ENCODE peak calls at places on chromosomes 13 and 19, in six cellular contexts. S, N, K, I, Q and U are unnamed samples.

GRCh38 chr13:99174533-99175100 is 26.0 kb upstream of the UBAC2 start:
- DNase-seq in S (no peak), N (no peak), K (no peak), I (no peak), Q (no peak), U (no peak)

GRCh38 chr13:30371649-30372265 is 50.5 kb upstream of the UBE2L5 start:
- DNase-seq in S (no peak), N (peak), K (no peak), I (no peak), Q (no peak), U (peak)

GRCh38 chr13:82878536-82878935 is 1003.7 kb downstream of the SLITRK1 start:
- DNase-seq in S (no peak), N (no peak), K (no peak), I (no peak), Q (no peak), U (peak)

GRCh38 chr13:26323127-26323526 is 69.2 kb downstream of the CDK8 start:
- DNase-seq in S (no peak), N (no peak), K (no peak), I (no peak), Q (no peak), U (no peak)

GRCh38 chr19:7326105-7326877 is 22.4 kb upstream of the ARHGEF18 start:
- DNase-seq in S (no peak), N (peak), K (peak), I (no peak), Q (no peak), U (no peak)

GRCh38 chr19:936175-936546 is 10.3 kb downstream of the ARID3A start:
- DNase-seq in S (no peak), N (no peak), K (no peak), I (no peak), Q (no peak), U (no peak)

GRCh38 chr13:71979616-71980015 is 112.6 kb upstream of the DACH1 start:
- DNase-seq in S (peak), N (peak), K (peak), I (no peak), Q (no peak), U (no peak)

GRCh38 chr13:101140087-101140770 is 276.1 kb downstream of the NALCN start:
- DNase-seq in S (no peak), N (no peak), K (no peak), I (no peak), Q (no peak), U (no peak)

GRCh38 chr19:47790398-47790814 is 11.9 kb downstream of the SELENOW start:
- DNase-seq in S (peak), N (peak), K (peak), I (peak), Q (peak), U (peak)

GRCh38 chr19:40778045-40778864 is at the start of gene RAB4B:
- DNase-seq in S (peak), N (peak), K (peak), I (peak), Q (peak), U (peak)

GRCh38 chr13:97278395-97279078 is 56.4 kb downstream of the MBNL2 start:
- DNase-seq in S (no peak), N (no peak), K (no peak), I (no peak), Q (no peak), U (peak)

GRCh38 chr19:51020988-51021651 is 1.6 kb upstream of the KLK10 start:
- DNase-seq in S (peak), N (peak), K (no peak), I (peak), Q (peak), U (peak)

GRCh38 chr19:13207237-13208130 is 57.3 kb downstream of the IER2 start:
- DNase-seq in S (no peak), N (no peak), K (no peak), I (no peak), Q (peak), U (peak)

GRCh38 chr13:53015044-53015443 is 13.6 kb upstream of the OLFM4 start:
- DNase-seq in S (no peak), N (no peak), K (no peak), I (no peak), Q (no peak), U (no peak)

GRCh38 chr19:15466851-15467733 is 2.7 kb upstream of the RASAL3 start:
- DNase-seq in S (no peak), N (peak), K (no peak), I (no peak), Q (no peak), U (no peak)

GRCh38 chr19:2603320-2603719 is 99.2 kb downstream of the GNG7 start:
- DNase-seq in S (peak), N (no peak), K (no peak), I (peak), Q (peak), U (no peak)

GRCh38 chr19:41945135-41945766 is 13.9 kb downstream of the RABAC1 start:
- DNase-seq in S (no peak), N (peak), K (no peak), I (no peak), Q (no peak), U (no peak)

GRCh38 chr13:106417467-106418110 is 117.9 kb downstream of the EFNB2 start:
- DNase-seq in S (no peak), N (no peak), K (no peak), I (no peak), Q (no peak), U (no peak)

GRCh38 chr13:84655677-84656076 is 773.4 kb upstream of the SLITRK1 start:
- DNase-seq in S (no peak), N (no peak), K (no peak), I (no peak), Q (no peak), U (no peak)

GRCh38 chr13:24153979-24154378 is 6.5 kb upstream of the SPATA13 start:
- DNase-seq in S (no peak), N (no peak), K (no peak), I (no peak), Q (no peak), U (no peak)

GRCh38 chr13:50543767-50544166 is 299.7 kb downstream of the DLEU7 start:
- DNase-seq in S (no peak), N (no peak), K (no peak), I (no peak), Q (peak), U (no peak)

GRCh38 chr13:77425705-77426104 is 98.8 kb upstream of the MYCBP2 start:
- DNase-seq in S (no peak), N (no peak), K (no peak), I (no peak), Q (no peak), U (no peak)
- TF ChIP-seq CTCF in S (no peak), N (no peak), K (no peak), I (no peak), Q (no peak), U (no peak)

DNA sequence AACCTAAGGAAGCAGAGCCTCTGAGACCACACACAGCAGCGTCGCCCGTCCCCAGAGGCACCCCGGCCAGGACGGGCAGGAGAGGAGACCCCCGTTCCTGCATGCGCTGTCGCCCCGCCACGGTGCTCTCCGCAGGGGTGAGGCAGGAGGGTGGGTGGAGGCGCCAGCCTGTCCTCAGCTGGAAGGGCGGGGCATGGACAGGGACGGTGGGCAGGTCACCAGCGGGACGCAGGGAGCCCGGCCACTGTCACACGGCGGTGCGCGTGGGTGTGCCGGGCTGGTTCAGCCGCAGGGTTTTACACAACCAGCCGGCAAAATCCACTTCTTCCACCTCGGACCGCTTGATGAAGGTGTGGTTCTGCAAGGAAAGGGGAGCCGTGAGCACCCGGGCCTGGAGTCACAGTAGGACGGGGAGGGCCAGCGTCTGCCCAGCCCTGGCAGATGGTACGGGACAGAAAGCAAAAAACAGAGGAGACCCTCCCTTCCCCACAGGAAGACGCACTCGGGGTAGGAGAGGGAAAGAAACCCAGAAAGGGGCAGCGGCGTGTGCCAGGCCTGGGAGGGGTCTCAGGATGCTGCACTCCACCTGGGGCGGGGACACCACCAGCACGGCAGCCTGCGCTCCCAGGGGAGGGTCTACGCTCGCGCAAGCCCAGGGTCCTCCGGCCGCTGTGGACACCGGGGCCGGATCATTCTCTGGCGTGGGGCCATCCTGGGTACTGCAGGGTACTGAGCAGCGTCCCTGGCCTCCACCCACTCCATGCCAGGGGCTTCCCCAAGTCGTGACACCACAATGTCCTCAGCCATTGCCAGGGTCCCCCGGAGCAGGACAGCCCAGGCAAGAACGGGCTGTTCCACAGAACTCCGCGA is 23.9 kb upstream of the ZBTB7A start:
- DNase-seq in S (no peak), N (no peak), K (no peak), I (no peak), Q (peak), U (no peak)
- H3K27ac ChIP-seq in S (no peak), N (no peak), K (no peak), I (no peak), Q (no peak), U (no peak)

GRCh38 chr13:51816604-51817254 is 12.8 kb upstream of the DHRS12 start:
- DNase-seq in S (no peak), N (no peak), K (no peak), I (no peak), Q (no peak), U (peak)

GRCh38 chr13:51817717-51818116 is 13.8 kb upstream of the DHRS12 start:
- DNase-seq in S (no peak), N (no peak), K (no peak), I (no peak), Q (no peak), U (no peak)

GRCh38 chr13:51815848-51816247 is 11.9 kb upstream of the DHRS12 start:
- DNase-seq in S (no peak), N (no peak), K (no peak), I (no peak), Q (no peak), U (no peak)

GRCh38 chr13:51814071-51814470 is 10.1 kb upstream of the DHRS12 start:
- DNase-seq in S (no peak), N (no peak), K (no peak), I (no peak), Q (no peak), U (no peak)

DNA sequence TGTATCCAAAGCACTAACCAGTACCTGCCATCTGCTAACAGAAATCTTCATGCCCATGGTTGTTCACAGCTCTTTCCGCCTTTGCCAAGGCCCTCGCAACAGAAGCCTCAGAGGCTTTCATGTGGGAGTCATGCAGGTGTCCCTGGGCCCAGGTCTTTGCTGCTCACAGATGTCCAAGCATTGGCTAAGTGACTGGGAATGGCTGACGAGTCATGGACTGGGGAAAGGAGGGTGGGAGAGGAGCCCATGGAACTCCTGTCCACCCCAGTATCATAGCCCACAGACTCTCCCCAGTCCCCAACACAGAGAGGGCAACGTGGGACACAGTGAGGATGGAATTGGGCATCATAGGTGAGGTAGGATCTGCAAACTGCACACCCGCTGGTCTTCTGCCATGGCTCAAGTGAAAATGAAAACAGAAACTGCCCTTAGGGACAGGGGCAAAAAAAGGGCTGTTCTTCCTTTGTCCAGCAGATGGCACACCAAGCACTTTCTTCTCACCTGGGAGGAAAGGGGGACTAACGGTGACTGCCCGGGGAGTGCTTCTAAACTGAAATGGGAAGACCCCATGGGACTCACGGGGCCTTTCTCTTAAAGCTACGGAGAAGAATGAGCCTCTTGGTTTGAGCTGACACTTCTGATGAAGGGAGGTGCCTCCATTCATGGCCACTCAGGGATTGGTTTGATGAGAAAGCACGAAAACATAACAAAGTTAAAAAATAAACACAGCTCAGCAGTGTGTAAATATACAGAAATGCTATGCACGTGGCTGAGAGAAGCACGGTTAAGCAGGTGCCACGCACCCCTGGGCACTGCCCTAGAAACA is 11.1 kb upstream of the DHRS12 start:
- DNase-seq in S (peak), N (peak), K (peak), I (peak), Q (peak), U (peak)
- TF ChIP-seq CTCF in S (peak), N (peak), K (peak), I (peak), Q (peak), U (peak)

GRCh38 chr19:4709440-4710280 is 14.0 kb downstream of the DPP9 start:
- DNase-seq in S (no peak), N (no peak), K (no peak), I (no peak), Q (peak), U (no peak)
- H3K27ac ChIP-seq in S (no peak), N (no peak), K (peak), I (peak), Q (peak), U (peak)

GRCh38 chr19:23249911-23250649 is at the start of gene ZNF724:
- DNase-seq in S (peak), N (peak), K (peak), I (peak), Q (peak), U (peak)
- TF ChIP-seq CTCF in S (no peak), N (no peak), K (no peak), I (no peak), Q (no peak), U (no peak)

DNA sequence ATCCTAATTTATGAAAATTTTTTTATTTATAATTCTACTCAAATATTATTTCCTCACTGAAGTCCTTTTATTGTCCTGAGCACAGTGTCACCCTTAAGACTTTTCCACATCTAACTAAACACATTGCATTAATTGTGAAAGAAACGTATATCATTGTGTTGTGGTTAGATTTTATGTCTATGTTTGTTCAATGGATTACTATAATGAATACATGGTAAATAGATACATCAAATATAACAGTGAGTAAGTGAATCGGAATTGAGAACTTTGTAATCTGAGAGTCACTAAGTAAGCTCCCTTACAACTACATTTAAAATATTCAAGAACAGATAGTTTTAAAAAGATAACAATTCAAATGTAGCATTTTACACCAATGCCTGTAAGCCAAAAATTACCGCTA is 417.6 kb upstream of the PCDH20 start:
- DNase-seq in S (no peak), N (no peak), K (no peak), I (no peak), Q (no peak), U (no peak)
- H3K27ac ChIP-seq in S (no peak), N (no peak), K (no peak), I (no peak), Q (no peak), U (no peak)

GRCh38 chr13:70795484-70795883 is 687.2 kb upstream of the KLHL1 start:
- DNase-seq in S (no peak), N (no peak), K (no peak), I (no peak), Q (no peak), U (no peak)

DNA sequence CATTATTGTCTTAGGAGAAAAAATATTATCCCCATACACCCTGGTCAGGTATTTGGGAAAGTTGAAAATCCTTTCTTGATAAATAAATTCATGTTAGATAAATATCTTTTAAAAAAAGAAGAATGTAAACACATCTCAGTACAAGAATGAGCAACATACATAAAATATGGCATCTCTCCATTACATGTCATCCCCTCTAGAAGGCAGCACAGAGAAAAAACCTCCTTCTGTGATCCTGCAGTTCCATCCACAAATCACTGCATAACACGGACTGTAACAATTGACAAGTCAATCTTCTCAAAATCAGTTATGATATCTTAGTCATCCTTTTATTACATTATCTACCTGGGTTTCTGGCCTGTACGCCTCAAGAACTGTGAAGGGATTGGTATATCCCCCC is 683.9 kb upstream of the KLHL1 start:
- DNase-seq in S (no peak), N (no peak), K (no peak), I (no peak), Q (no peak), U (no peak)
- TF ChIP-seq CTCF in S (no peak), N (no peak), K (no peak), I (no peak), Q (no peak), U (no peak)